ENCODE peak calls at places on chromosomes 4 and X, in six cellular contexts. K is esophagus squamous epithelium, X is A673, F is left ventricle myocardium inferior, C is stomach, G is neuronal stem cell. Q is an unnamed sample.

GRCh38 chrX:123803331-123803983 is 56.4 kb upstream of the XIAP start:
- DNase-seq in K (no peak), G (peak; percentile 0), F (no peak), C (no peak), X (peak; percentile 76), Q (no peak)

GRCh38 chrX:19544693-19545305 is 29.5 kb upstream of the MAP3K15 start:
- DNase-seq in G (peak; percentile 27), C (peak; percentile 38), F (no peak), K (no peak), X (peak; percentile 69), Q (no peak)

GRCh38 chrX:20267924-20268701 is 1.4 kb upstream of the RPS6KA3 start:
- DNase-seq in X (peak; percentile 27), G (no peak), K (peak; percentile 1), C (peak; percentile 59), F (peak; percentile 58), Q (peak; percentile 87)

GRCh38 chr4:140893939-140894338 is 137.8 kb upstream of the TBC1D9 start:
- DNase-seq in F (no peak), X (peak; percentile 49), C (no peak), G (no peak), K (no peak), Q (no peak)

GRCh38 chr4:168656055-168656660 is 159.3 kb downstream of the PALLD start:
- DNase-seq in X (peak; percentile 67), K (no peak), G (no peak), F (no peak), C (no peak), Q (no peak)

GRCh38 chrX:100731441-100732281 is at the start of gene SYTL4:
- DNase-seq in X (peak; percentile 8), C (peak; percentile 37), K (no peak), G (no peak), F (peak; percentile 23), Q (peak; percentile 75)

GRCh38 chrX:6151971-6152370 is 76.7 kb downstream of the NLGN4X start:
- DNase-seq in K (no peak), X (no peak), F (no peak), C (no peak), G (no peak), Q (no peak)

GRCh38 chr4:98377626-98378025 is 116.4 kb downstream of the RAP1GDS1 start:
- DNase-seq in K (no peak), G (no peak), F (no peak), C (no peak), X (no peak), Q (no peak)

GRCh38 chr4:185902654-185903053 is 90.7 kb upstream of the SORBS2 start:
- DNase-seq in K (no peak), C (no peak), G (no peak), F (no peak), X (no peak), Q (no peak)

DNA sequence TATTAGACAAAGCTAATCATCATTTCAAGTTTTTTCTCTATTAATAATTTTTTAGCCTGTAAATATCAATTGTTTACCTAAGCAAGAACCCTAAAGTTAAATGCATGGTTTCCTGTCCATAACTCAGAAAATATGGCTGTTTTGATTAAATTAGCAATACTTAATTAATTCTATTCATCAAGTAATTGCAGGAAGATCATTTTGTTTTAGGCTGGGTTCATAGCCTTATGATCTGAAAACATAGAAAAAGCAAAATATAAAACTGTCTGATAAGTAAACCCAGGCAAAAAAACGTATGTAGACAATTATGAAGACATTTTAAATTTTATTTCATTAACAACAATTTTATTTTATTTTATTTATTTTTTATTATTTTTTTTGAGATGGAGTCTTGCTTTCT is 219.1 kb downstream of the EVC2 start:
- DNase-seq in C (no peak), K (no peak), G (no peak), F (no peak), X (no peak), Q (no peak)
- H3K9me3 ChIP-seq in C (no peaks in the 10 kb centered on the region), K (no peaks in the 10 kb centered on the region), G (no peaks in the 10 kb centered on the region), F (peaks cover 65% of the 10 kb centered on the region), X (peaks cover 14% of the 10 kb centered on the region), Q (peaks cover 22% of the 10 kb centered on the region)

GRCh38 chrX:130874751-130875150 is 28.3 kb downstream of the ENOX2 start:
- DNase-seq in K (no peak), X (no peak), G (no peak), F (no peak), C (no peak), Q (no peak)

GRCh38 chrX:130878350-130879341 is 24.4 kb downstream of the ENOX2 start:
- DNase-seq in K (no peak), X (no peak), F (no peak), G (no peak), C (peak; percentile 68), Q (no peak)

DNA sequence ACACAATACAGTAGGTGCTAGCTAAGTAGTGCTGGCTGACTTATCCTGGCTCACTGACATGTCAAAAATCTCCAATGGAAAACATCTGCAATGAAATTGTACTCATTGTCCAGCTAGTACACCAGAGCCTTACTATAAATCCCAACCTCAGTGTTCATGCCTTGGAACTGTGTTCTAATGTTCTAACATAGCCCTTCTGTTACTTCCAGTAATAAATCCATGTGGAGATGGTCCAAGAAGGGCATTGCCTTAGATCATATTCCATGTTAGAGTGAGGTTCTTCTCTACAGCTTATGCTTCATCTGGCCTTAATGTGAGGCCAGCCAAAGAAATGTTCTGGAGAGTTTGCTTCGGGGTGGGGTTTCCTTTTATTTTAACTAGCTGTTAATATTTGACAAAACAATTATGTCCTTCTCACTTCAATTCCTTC is 25.1 kb downstream of the ENOX2 start:
- DNase-seq in G (no peak), K (no peak), X (no peak), F (no peak), C (no peak), Q (no peak)
- H3K27me3 ChIP-seq in G (no peaks in the 10 kb centered on the region), K (no peaks in the 10 kb centered on the region), X (no peaks in the 10 kb centered on the region), F (no peaks in the 10 kb centered on the region), C (no peaks in the 10 kb centered on the region), Q (no peaks in the 10 kb centered on the region)

DNA sequence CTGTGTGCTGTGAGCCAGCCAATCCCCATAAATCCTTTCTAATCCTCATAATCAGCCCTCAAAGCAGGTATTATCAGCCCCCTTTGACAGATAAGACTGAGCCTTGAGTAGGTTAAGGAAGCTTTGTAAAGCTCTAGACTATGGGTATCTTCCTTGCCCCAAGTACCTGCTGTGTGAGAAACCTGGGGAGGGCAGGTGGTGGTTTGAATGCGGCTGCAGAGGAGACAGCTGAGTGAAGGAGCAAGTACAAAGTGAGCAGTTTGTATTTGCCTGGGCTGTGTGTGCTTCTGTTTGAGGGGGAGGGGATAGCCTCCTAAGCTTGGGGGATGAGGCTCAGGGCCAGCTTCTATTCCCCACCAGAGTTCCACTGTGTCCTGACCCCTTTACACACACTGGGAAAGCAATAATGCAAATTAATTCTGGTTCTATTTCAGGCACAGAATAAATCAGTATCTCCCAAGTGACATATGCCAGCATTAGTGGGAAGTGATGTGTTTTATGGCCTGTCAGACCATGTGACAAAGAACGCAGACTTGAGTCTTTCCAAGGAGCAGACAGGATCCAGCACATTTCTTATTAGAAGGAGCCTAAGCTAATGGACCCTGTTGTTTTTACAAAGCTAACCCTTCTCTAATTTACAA is 63.5 kb downstream of the EVC start:
- DNase-seq in K (no peak), G (no peak), F (no peak), C (peak; percentile 15), X (peak; percentile 14), Q (no peak)
- H3K9me3 ChIP-seq in K (no peaks in the 10 kb centered on the region), G (peaks cover 25% of the 10 kb centered on the region), F (peaks cover 25% of the 10 kb centered on the region), C (no peaks in the 10 kb centered on the region), X (peaks cover 14% of the 10 kb centered on the region), Q (peaks cover 19% of the 10 kb centered on the region)

GRCh38 chr4:7324651-7325121 is 110.0 kb downstream of the PSAPL1 start:
- DNase-seq in K (no peak), G (no peak), F (no peak), C (no peak), X (no peak), Q (peak; percentile 70)

GRCh38 chr4:7323872-7324650 is 110.7 kb downstream of the PSAPL1 start:
- DNase-seq in X (no peak), C (no peak), F (no peak), G (no peak), K (no peak), Q (peak; percentile 76)

GRCh38 chr4:7326306-7326692 is 108.4 kb downstream of the PSAPL1 start:
- DNase-seq in G (no peak), X (no peak), F (no peak), C (no peak), K (no peak), Q (no peak)

GRCh38 chr4:7326693-7327340 is 107.9 kb downstream of the PSAPL1 start:
- DNase-seq in G (no peak), K (no peak), X (no peak), C (no peak), F (no peak), Q (peak; percentile 74)

GRCh38 chr4:7325541-7325940 is 109.2 kb downstream of the PSAPL1 start:
- DNase-seq in G (no peak), F (no peak), C (no peak), X (no peak), K (no peak), Q (peak; percentile 48)
- H3K27me3 ChIP-seq in G (no peaks in the 10 kb centered on the region), F (peaks cover 13% of the 10 kb centered on the region), C (no peaks in the 10 kb centered on the region), X (no peaks in the 10 kb centered on the region), K (no peaks in the 10 kb centered on the region), Q (no peaks in the 10 kb centered on the region)

GRCh38 chr4:159398236-159398638 is 295.4 kb downstream of the RAPGEF2 start:
- DNase-seq in K (no peak), F (no peak), C (no peak), X (no peak), G (no peak), Q (no peak)

GRCh38 chr4:159390648-159391047 is 287.8 kb downstream of the RAPGEF2 start:
- DNase-seq in K (no peak), F (no peak), X (peak; percentile 77), C (no peak), G (no peak), Q (no peak)

GRCh38 chr4:159400782-159401712 is 298.2 kb downstream of the RAPGEF2 start:
- DNase-seq in F (no peak), G (no peak), C (no peak), K (no peak), X (no peak), Q (no peak)

GRCh38 chr4:159396151-159396550 is 293.3 kb downstream of the RAPGEF2 start:
- DNase-seq in C (no peak), G (no peak), X (no peak), K (no peak), F (no peak), Q (no peak)

GRCh38 chr4:159395693-159396092 is 292.8 kb downstream of the RAPGEF2 start:
- DNase-seq in K (no peak), C (no peak), G (no peak), X (no peak), F (no peak), Q (no peak)
- H3K9me3 ChIP-seq in K (no peaks in the 10 kb centered on the region), C (no peaks in the 10 kb centered on the region), G (no peaks in the 10 kb centered on the region), X (no peaks in the 10 kb centered on the region), F (no peaks in the 10 kb centered on the region), Q (no peaks in the 10 kb centered on the region)

GRCh38 chr4:56654238-56654632 is 26.9 kb downstream of the HOPX start:
- DNase-seq in X (no peak), G (no peak), C (peak; percentile 42), K (no peak), F (no peak), Q (no peak)
- H3K27me3 ChIP-seq in X (peaks cover 50% of the 10 kb centered on the region), G (peaks cover 8% of the 10 kb centered on the region), C (no peaks in the 10 kb centered on the region), K (no peaks in the 10 kb centered on the region), F (peaks cover 42% of the 10 kb centered on the region), Q (peaks cover 42% of the 10 kb centered on the region)

GRCh38 chrX:152878976-152879755 is 18.7 kb upstream of the ZNF185 start:
- DNase-seq in K (no peak), X (no peak), F (no peak), C (no peak), G (no peak), Q (peak; percentile 49)
- H3K9me3 ChIP-seq in K (no peaks in the 10 kb centered on the region), X (no peaks in the 10 kb centered on the region), F (no peaks in the 10 kb centered on the region), C (no peaks in the 10 kb centered on the region), G (no peaks in the 10 kb centered on the region), Q (no peaks in the 10 kb centered on the region)

GRCh38 chrX:10756365-10756915 is 136.1 kb upstream of the MID1 start:
- DNase-seq in G (no peak), F (no peak), X (no peak), C (no peak), K (no peak), Q (no peak)
- H3K27me3 ChIP-seq in G (no peaks in the 10 kb centered on the region), F (no peaks in the 10 kb centered on the region), X (no peaks in the 10 kb centered on the region), C (no peaks in the 10 kb centered on the region), K (no peaks in the 10 kb centered on the region), Q (peaks cover 5% of the 10 kb centered on the region)